ENCODE peak calls at places on chromosomes 2 and 18, in six cellular contexts. One of them, this sample, is unnamed.

GRCh38 chr2:38797276-38797675 is 19.3 kb downstream of the GEMIN6 start:
- DNase-seq in Calu3: no peak
- DNase-seq in stimulated activated CD4-positive, alpha-beta T cell treated with anti-CD3 and anti-CD28 coated beads, Interleukin-2, amount 100 ng/mL, for 24 hours: no peak
- DNase-seq in activated CD4-positive, CD25-positive, alpha-beta regulatory T cell: no peak
- DNase-seq in GM12892: no peak
- DNase-seq in GM06990: no peak
- DNase-seq in this sample: no peak

GRCh38 chr2:47724221-47724981 is 58.5 kb upstream of the MSH6 start:
- DNase-seq in Calu3: no peak
- DNase-seq in stimulated activated CD4-positive, alpha-beta T cell treated with anti-CD3 and anti-CD28 coated beads, Interleukin-2, amount 100 ng/mL, for 24 hours: no peak
- DNase-seq in activated CD4-positive, CD25-positive, alpha-beta regulatory T cell: no peak
- DNase-seq in GM12892: no peak
- DNase-seq in GM06990: peak; percentile 92
- DNase-seq in this sample: no peak

GRCh38 chr2:196989496-196989895 is 63.0 kb upstream of the PGAP1 start:
- DNase-seq in Calu3: no peak
- DNase-seq in stimulated activated CD4-positive, alpha-beta T cell treated with anti-CD3 and anti-CD28 coated beads, Interleukin-2, amount 100 ng/mL, for 24 hours: no peak
- DNase-seq in activated CD4-positive, CD25-positive, alpha-beta regulatory T cell: no peak
- DNase-seq in GM12892: no peak
- DNase-seq in GM06990: no peak
- DNase-seq in this sample: no peak

GRCh38 chr2:112579280-112579679 is 5.1 kb upstream of the CHCHD5 start:
- DNase-seq in Calu3: no peak
- DNase-seq in stimulated activated CD4-positive, alpha-beta T cell treated with anti-CD3 and anti-CD28 coated beads, Interleukin-2, amount 100 ng/mL, for 24 hours: no peak
- DNase-seq in activated CD4-positive, CD25-positive, alpha-beta regulatory T cell: no peak
- DNase-seq in GM12892: no peak
- DNase-seq in GM06990: no peak
- DNase-seq in this sample: no peak

GRCh38 chr2:96088340-96089335 is 27.7 kb downstream of the ADRA2B start:
- DNase-seq in Calu3: no peak
- DNase-seq in stimulated activated CD4-positive, alpha-beta T cell treated with anti-CD3 and anti-CD28 coated beads, Interleukin-2, amount 100 ng/mL, for 24 hours: no peak
- DNase-seq in activated CD4-positive, CD25-positive, alpha-beta regulatory T cell: no peak
- DNase-seq in GM12892: no peak
- DNase-seq in GM06990: no peak
- DNase-seq in this sample: no peak

GRCh38 chr2:158179660-158180059 is 78.0 kb downstream of the UPP2 start:
- DNase-seq in Calu3: no peak
- DNase-seq in stimulated activated CD4-positive, alpha-beta T cell treated with anti-CD3 and anti-CD28 coated beads, Interleukin-2, amount 100 ng/mL, for 24 hours: no peak
- DNase-seq in activated CD4-positive, CD25-positive, alpha-beta regulatory T cell: no peak
- DNase-seq in GM12892: no peak
- DNase-seq in GM06990: no peak
- DNase-seq in this sample: no peak

GRCh38 chr2:217988014-217988839 is 14.6 kb downstream of the TNS1 start:
- DNase-seq in Calu3: peak; percentile 94
- DNase-seq in stimulated activated CD4-positive, alpha-beta T cell treated with anti-CD3 and anti-CD28 coated beads, Interleukin-2, amount 100 ng/mL, for 24 hours: peak; percentile 84
- DNase-seq in activated CD4-positive, CD25-positive, alpha-beta regulatory T cell: peak; percentile 12
- DNase-seq in GM12892: peak; percentile 78
- DNase-seq in GM06990: peak; percentile 28
- DNase-seq in this sample: peak; percentile 43

GRCh38 chr2:60641866-60642788 is 88.7 kb upstream of the BCL11A start:
- DNase-seq in Calu3: peak; percentile 20
- DNase-seq in stimulated activated CD4-positive, alpha-beta T cell treated with anti-CD3 and anti-CD28 coated beads, Interleukin-2, amount 100 ng/mL, for 24 hours: peak; percentile 21
- DNase-seq in activated CD4-positive, CD25-positive, alpha-beta regulatory T cell: no peak
- DNase-seq in GM12892: no peak
- DNase-seq in GM06990: no peak
- DNase-seq in this sample: no peak

GRCh38 chr2:69453475-69454129 is 16.4 kb upstream of the NFU1 start:
- DNase-seq in Calu3: no peak
- DNase-seq in stimulated activated CD4-positive, alpha-beta T cell treated with anti-CD3 and anti-CD28 coated beads, Interleukin-2, amount 100 ng/mL, for 24 hours: peak; percentile 20
- DNase-seq in activated CD4-positive, CD25-positive, alpha-beta regulatory T cell: no peak
- DNase-seq in GM12892: peak; percentile 25
- DNase-seq in GM06990: peak; percentile 29
- DNase-seq in this sample: peak; percentile 30

GRCh38 chr18:78238404-78239089 is 741.1 kb upstream of the SALL3 start:
- DNase-seq in Calu3: no peak
- DNase-seq in stimulated activated CD4-positive, alpha-beta T cell treated with anti-CD3 and anti-CD28 coated beads, Interleukin-2, amount 100 ng/mL, for 24 hours: no peak
- DNase-seq in activated CD4-positive, CD25-positive, alpha-beta regulatory T cell: no peak
- DNase-seq in GM12892: no peak
- DNase-seq in GM06990: peak; percentile 6
- DNase-seq in this sample: no peak

GRCh38 chr2:43436431-43436830 is 159.4 kb downstream of the THADA start:
- DNase-seq in Calu3: no peak
- DNase-seq in stimulated activated CD4-positive, alpha-beta T cell treated with anti-CD3 and anti-CD28 coated beads, Interleukin-2, amount 100 ng/mL, for 24 hours: no peak
- DNase-seq in activated CD4-positive, CD25-positive, alpha-beta regulatory T cell: no peak
- DNase-seq in GM12892: no peak
- DNase-seq in GM06990: no peak
- DNase-seq in this sample: no peak

GRCh38 chr2:202033317-202034248 is at the start of gene FZD7:
- DNase-seq in Calu3: peak; percentile 95
- DNase-seq in stimulated activated CD4-positive, alpha-beta T cell treated with anti-CD3 and anti-CD28 coated beads, Interleukin-2, amount 100 ng/mL, for 24 hours: peak; percentile 87
- DNase-seq in activated CD4-positive, CD25-positive, alpha-beta regulatory T cell: peak; percentile 69
- DNase-seq in GM12892: peak; percentile 84
- DNase-seq in GM06990: peak; percentile 87
- DNase-seq in this sample: peak; percentile 85

GRCh38 chr2:70371753-70372152 is 69.9 kb upstream of the FAM136A start:
- DNase-seq in Calu3: no peak
- DNase-seq in stimulated activated CD4-positive, alpha-beta T cell treated with anti-CD3 and anti-CD28 coated beads, Interleukin-2, amount 100 ng/mL, for 24 hours: no peak
- DNase-seq in activated CD4-positive, CD25-positive, alpha-beta regulatory T cell: no peak
- DNase-seq in GM12892: no peak
- DNase-seq in GM06990: no peak
- DNase-seq in this sample: no peak

GRCh38 chr2:236887953-236888765 is 197.5 kb upstream of the COPS8 start:
- DNase-seq in Calu3: no peak
- DNase-seq in stimulated activated CD4-positive, alpha-beta T cell treated with anti-CD3 and anti-CD28 coated beads, Interleukin-2, amount 100 ng/mL, for 24 hours: no peak
- DNase-seq in activated CD4-positive, CD25-positive, alpha-beta regulatory T cell: no peak
- DNase-seq in GM12892: no peak
- DNase-seq in GM06990: no peak
- DNase-seq in this sample: no peak

GRCh38 chr2:13046557-13047165 is 329.9 kb downstream of the TRIB2 start:
- DNase-seq in Calu3: no peak
- DNase-seq in stimulated activated CD4-positive, alpha-beta T cell treated with anti-CD3 and anti-CD28 coated beads, Interleukin-2, amount 100 ng/mL, for 24 hours: no peak
- DNase-seq in activated CD4-positive, CD25-positive, alpha-beta regulatory T cell: no peak
- DNase-seq in GM12892: no peak
- DNase-seq in GM06990: no peak
- DNase-seq in this sample: no peak

GRCh38 chr18:37889963-37890362 is 324.4 kb upstream of the CELF4 start:
- DNase-seq in Calu3: no peak
- DNase-seq in stimulated activated CD4-positive, alpha-beta T cell treated with anti-CD3 and anti-CD28 coated beads, Interleukin-2, amount 100 ng/mL, for 24 hours: no peak
- DNase-seq in activated CD4-positive, CD25-positive, alpha-beta regulatory T cell: no peak
- DNase-seq in GM12892: no peak
- DNase-seq in GM06990: no peak
- DNase-seq in this sample: no peak

GRCh38 chr2:15982285-15982967 is 42.1 kb downstream of the MYCN start:
- DNase-seq in Calu3: no peak
- DNase-seq in stimulated activated CD4-positive, alpha-beta T cell treated with anti-CD3 and anti-CD28 coated beads, Interleukin-2, amount 100 ng/mL, for 24 hours: no peak
- DNase-seq in activated CD4-positive, CD25-positive, alpha-beta regulatory T cell: no peak
- DNase-seq in GM12892: no peak
- DNase-seq in GM06990: no peak
- DNase-seq in this sample: no peak

GRCh38 chr2:85255456-85255812 is 72.4 kb downstream of the TGOLN2 start:
- DNase-seq in Calu3: no peak
- DNase-seq in stimulated activated CD4-positive, alpha-beta T cell treated with anti-CD3 and anti-CD28 coated beads, Interleukin-2, amount 100 ng/mL, for 24 hours: no peak
- DNase-seq in activated CD4-positive, CD25-positive, alpha-beta regulatory T cell: no peak
- DNase-seq in GM12892: no peak
- DNase-seq in GM06990: no peak
- DNase-seq in this sample: no peak

GRCh38 chr2:27747827-27748352 is 23.6 kb upstream of the MRPL33 start:
- DNase-seq in Calu3: no peak
- DNase-seq in stimulated activated CD4-positive, alpha-beta T cell treated with anti-CD3 and anti-CD28 coated beads, Interleukin-2, amount 100 ng/mL, for 24 hours: no peak
- DNase-seq in activated CD4-positive, CD25-positive, alpha-beta regulatory T cell: no peak
- DNase-seq in GM12892: no peak
- DNase-seq in GM06990: no peak
- DNase-seq in this sample: no peak

GRCh38 chr2:127104881-127105655 is 1.9 kb downstream of the BIN1 start:
- DNase-seq in Calu3: no peak
- DNase-seq in stimulated activated CD4-positive, alpha-beta T cell treated with anti-CD3 and anti-CD28 coated beads, Interleukin-2, amount 100 ng/mL, for 24 hours: no peak
- DNase-seq in activated CD4-positive, CD25-positive, alpha-beta regulatory T cell: no peak
- DNase-seq in GM12892: no peak
- DNase-seq in GM06990: no peak
- DNase-seq in this sample: no peak

GRCh38 chr2:24830351-24830750 is 37.1 kb downstream of the CENPO start:
- DNase-seq in Calu3: no peak
- DNase-seq in stimulated activated CD4-positive, alpha-beta T cell treated with anti-CD3 and anti-CD28 coated beads, Interleukin-2, amount 100 ng/mL, for 24 hours: no peak
- DNase-seq in activated CD4-positive, CD25-positive, alpha-beta regulatory T cell: no peak
- DNase-seq in GM12892: peak; percentile 11
- DNase-seq in GM06990: no peak
- DNase-seq in this sample: no peak

GRCh38 chr2:99879481-99879880 is 262.9 kb downstream of the AFF3 start:
- DNase-seq in Calu3: no peak
- DNase-seq in stimulated activated CD4-positive, alpha-beta T cell treated with anti-CD3 and anti-CD28 coated beads, Interleukin-2, amount 100 ng/mL, for 24 hours: no peak
- DNase-seq in activated CD4-positive, CD25-positive, alpha-beta regulatory T cell: no peak
- DNase-seq in GM12892: no peak
- DNase-seq in GM06990: no peak
- DNase-seq in this sample: no peak

GRCh38 chr2:37784071-37784758 is 112.8 kb upstream of the CDC42EP3 start:
- DNase-seq in Calu3: no peak
- DNase-seq in stimulated activated CD4-positive, alpha-beta T cell treated with anti-CD3 and anti-CD28 coated beads, Interleukin-2, amount 100 ng/mL, for 24 hours: no peak
- DNase-seq in activated CD4-positive, CD25-positive, alpha-beta regulatory T cell: no peak
- DNase-seq in GM12892: no peak
- DNase-seq in GM06990: no peak
- DNase-seq in this sample: no peak

GRCh38 chr18:60984496-60984895 is 348.7 kb upstream of the CDH20 start:
- DNase-seq in Calu3: no peak
- DNase-seq in stimulated activated CD4-positive, alpha-beta T cell treated with anti-CD3 and anti-CD28 coated beads, Interleukin-2, amount 100 ng/mL, for 24 hours: no peak
- DNase-seq in activated CD4-positive, CD25-positive, alpha-beta regulatory T cell: no peak
- DNase-seq in GM12892: no peak
- DNase-seq in GM06990: no peak
- DNase-seq in this sample: no peak

GRCh38 chr2:31828891-31829290 is 181.9 kb downstream of the MEMO1 start:
- DNase-seq in Calu3: no peak
- DNase-seq in stimulated activated CD4-positive, alpha-beta T cell treated with anti-CD3 and anti-CD28 coated beads, Interleukin-2, amount 100 ng/mL, for 24 hours: no peak
- DNase-seq in activated CD4-positive, CD25-positive, alpha-beta regulatory T cell: no peak
- DNase-seq in GM12892: no peak
- DNase-seq in GM06990: no peak
- DNase-seq in this sample: no peak

GRCh38 chr18:73842795-73843394 is 304.7 kb downstream of the FBXO15 start:
- DNase-seq in Calu3: peak; percentile 75
- DNase-seq in stimulated activated CD4-positive, alpha-beta T cell treated with anti-CD3 and anti-CD28 coated beads, Interleukin-2, amount 100 ng/mL, for 24 hours: peak; percentile 60
- DNase-seq in activated CD4-positive, CD25-positive, alpha-beta regulatory T cell: no peak
- DNase-seq in GM12892: peak; percentile 13
- DNase-seq in GM06990: no peak
- DNase-seq in this sample: no peak

GRCh38 chr2:219457784-219458369 is 23.2 kb downstream of the SPEG start:
- DNase-seq in Calu3: no peak
- DNase-seq in stimulated activated CD4-positive, alpha-beta T cell treated with anti-CD3 and anti-CD28 coated beads, Interleukin-2, amount 100 ng/mL, for 24 hours: no peak
- DNase-seq in activated CD4-positive, CD25-positive, alpha-beta regulatory T cell: no peak
- DNase-seq in GM12892: no peak
- DNase-seq in GM06990: no peak
- DNase-seq in this sample: no peak

GRCh38 chr2:241061275-241061674 is 40.8 kb downstream of the MTERF4 start:
- DNase-seq in Calu3: no peak
- DNase-seq in stimulated activated CD4-positive, alpha-beta T cell treated with anti-CD3 and anti-CD28 coated beads, Interleukin-2, amount 100 ng/mL, for 24 hours: no peak
- DNase-seq in activated CD4-positive, CD25-positive, alpha-beta regulatory T cell: no peak
- DNase-seq in GM12892: no peak
- DNase-seq in GM06990: no peak
- DNase-seq in this sample: no peak

This sample was measured in T-helper 2 cell treated with Interferon-gamma antibody and Interleukin-4, amounts not matched to agents 5 μg/mL and 100 μg/mL, for 36 hours.